ENCODE peak calls at places on chromosomes 5 and 9, in nine cellular contexts. D, M, L, K, P, X, E, Y and W are unnamed samples.

GRCh38 chr5:68007446-68007845 is 208.1 kb upstream of the PIK3R1 start:
- DNase-seq in D (peak), M (no peak), L (peak), K (no peak), P (peak), X (peak), E (peak), Y (peak), W (no peak)

GRCh38 chr5:168940712-168941111 is 360.2 kb downstream of the SLIT3 start:
- DNase-seq in D (no peak), M (no peak), L (no peak), K (no peak), P (no peak), X (no peak), E (no peak), Y (no peak), W (no peak)

GRCh38 chr5:179599973-179600372 is 23.5 kb downstream of the HNRNPH1 start:
- DNase-seq in D (no peak), M (no peak), L (no peak), K (peak), P (no peak), X (no peak), E (no peak), Y (no peak), W (no peak)

GRCh38 chr9:32378496-32378895 is 5.9 kb upstream of the ACO1 start:
- DNase-seq in D (peak), M (no peak), L (peak), K (no peak), P (no peak), X (peak), E (peak), Y (no peak), W (peak)

GRCh38 chr9:132873403-132873802 is 4.7 kb downstream of the AK8 start:
- DNase-seq in D (no peak), M (no peak), L (no peak), K (no peak), P (no peak), X (no peak), E (no peak), Y (no peak), W (no peak)

GRCh38 chr5:14977058-14977640 is 105.6 kb upstream of the ANKH start:
- DNase-seq in D (no peak), M (no peak), L (no peak), K (no peak), P (no peak), X (no peak), E (peak), Y (no peak), W (peak)

GRCh38 chr9:6969805-6970204 is 212.0 kb downstream of the KDM4C start:
- DNase-seq in D (no peak), M (no peak), L (no peak), K (no peak), P (no peak), X (no peak), E (no peak), Y (no peak), W (no peak)

GRCh38 chr5:32153723-32154122 is 20.4 kb downstream of the GOLPH3 start:
- DNase-seq in D (peak), M (no peak), L (peak), K (no peak), P (no peak), X (peak), E (no peak), Y (no peak), W (no peak)

GRCh38 chr9:82332018-82332773 is 343.6 kb downstream of the SPATA31D1 start:
- DNase-seq in D (peak), M (no peak), L (peak), K (no peak), P (peak), X (peak), E (no peak), Y (no peak), W (peak)

GRCh38 chr5:1752881-1753280 is 46.8 kb downstream of the MRPL36 start:
- DNase-seq in D (no peak), M (no peak), L (no peak), K (no peak), P (no peak), X (no peak), E (no peak), Y (no peak), W (no peak)

GRCh38 chr9:21970800-21971620 is 23.2 kb downstream of the CDKN2A start:
- DNase-seq in D (peak), M (no peak), L (no peak), K (peak), P (no peak), X (peak), E (no peak), Y (no peak), W (no peak)

GRCh38 chr5:146622391-146622790 is 106.4 kb upstream of the GPR151 start:
- DNase-seq in D (no peak), M (no peak), L (no peak), K (no peak), P (no peak), X (peak), E (no peak), Y (no peak), W (no peak)

GRCh38 chr5:20030125-20030524 is 42.1 kb upstream of the CDH18 start:
- DNase-seq in D (no peak), M (no peak), L (no peak), K (no peak), P (no peak), X (no peak), E (no peak), Y (no peak), W (no peak)

GRCh38 chr5:179432547-179432946 is 87.3 kb upstream of the ADAMTS2 start:
- DNase-seq in D (no peak), M (no peak), L (no peak), K (no peak), P (no peak), X (no peak), E (no peak), Y (no peak), W (no peak)

GRCh38 chr5:146560205-146560812 is 44.3 kb upstream of the GPR151 start:
- DNase-seq in D (no peak), M (no peak), L (peak), K (no peak), P (no peak), X (peak), E (no peak), Y (no peak), W (no peak)

GRCh38 chr9:123507992-123508391 is 152.0 kb downstream of the CRB2 start:
- DNase-seq in D (no peak), M (no peak), L (peak), K (no peak), P (no peak), X (peak), E (no peak), Y (no peak), W (no peak)

GRCh38 chr5:95631265-95631957 is 11.5 kb downstream of the GPR150 start:
- DNase-seq in D (peak), M (no peak), L (peak), K (no peak), P (peak), X (peak), E (no peak), Y (no peak), W (no peak)

GRCh38 chr9:127566351-127567001 is 45.6 kb upstream of the STXBP1 start:
- DNase-seq in D (no peak), M (no peak), L (no peak), K (no peak), P (no peak), X (peak), E (peak), Y (no peak), W (peak)

GRCh38 chr9:137774775-137775386 is 102.7 kb upstream of the CACNA1B start:
- DNase-seq in D (no peak), M (no peak), L (no peak), K (no peak), P (no peak), X (no peak), E (no peak), Y (no peak), W (no peak)

GRCh38 chr9:123686849-123687233 is 243.1 kb downstream of the DENND1A start:
- DNase-seq in D (no peak), M (no peak), L (no peak), K (no peak), P (no peak), X (no peak), E (no peak), Y (no peak), W (no peak)

GRCh38 chr9:129386812-129387177 is 208.7 kb upstream of the IER5L start:
- DNase-seq in D (no peak), M (no peak), L (no peak), K (peak), P (no peak), X (no peak), E (no peak), Y (no peak), W (no peak)

GRCh38 chr9:89597711-89598707 is 6.8 kb upstream of the GADD45G start:
- DNase-seq in D (peak), M (no peak), L (peak), K (no peak), P (no peak), X (peak), E (peak), Y (no peak), W (no peak)

DNA sequence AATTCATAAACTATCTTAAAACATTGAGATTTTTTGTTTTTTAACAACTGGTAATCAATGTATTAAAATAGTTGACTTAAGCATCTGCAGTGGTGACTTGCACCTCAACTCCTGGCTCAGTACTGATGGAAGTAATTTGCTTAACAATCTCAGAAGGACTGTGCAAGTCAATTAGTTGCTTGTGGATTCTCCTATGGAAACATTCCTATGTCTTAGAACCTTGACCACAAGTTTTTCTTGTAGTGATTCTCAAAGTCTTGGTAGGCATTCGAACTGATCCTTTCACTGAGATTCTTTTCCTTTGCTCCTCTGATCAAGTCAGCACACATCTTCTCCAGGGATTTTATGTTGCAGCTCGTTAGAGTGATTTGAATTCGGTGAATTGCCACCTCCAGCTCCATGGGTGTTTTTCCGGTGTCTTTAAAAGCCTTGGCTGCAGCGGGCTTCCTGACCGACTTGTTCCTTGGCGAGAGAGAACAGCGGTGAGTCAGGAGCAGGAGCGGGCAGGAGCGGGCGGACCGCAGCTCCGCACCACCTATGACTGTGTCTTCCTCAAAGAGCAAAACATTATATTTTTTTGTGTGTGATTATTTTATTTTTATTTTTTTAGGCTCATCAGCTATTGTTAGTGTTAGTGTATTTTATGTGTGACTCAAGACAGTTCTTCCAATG is 21.1 kb downstream of the HMGXB3 start:
- DNase-seq in D (peak), M (no peak), L (peak), K (no peak), P (no peak), X (peak), E (no peak), Y (peak), W (no peak)
- H3K4me3 ChIP-seq in D (no peak), M (no peak), L (no peak), K (no peak), P (no peak), X (no peak), E (no peak), Y (peak), W (no peak)

DNA sequence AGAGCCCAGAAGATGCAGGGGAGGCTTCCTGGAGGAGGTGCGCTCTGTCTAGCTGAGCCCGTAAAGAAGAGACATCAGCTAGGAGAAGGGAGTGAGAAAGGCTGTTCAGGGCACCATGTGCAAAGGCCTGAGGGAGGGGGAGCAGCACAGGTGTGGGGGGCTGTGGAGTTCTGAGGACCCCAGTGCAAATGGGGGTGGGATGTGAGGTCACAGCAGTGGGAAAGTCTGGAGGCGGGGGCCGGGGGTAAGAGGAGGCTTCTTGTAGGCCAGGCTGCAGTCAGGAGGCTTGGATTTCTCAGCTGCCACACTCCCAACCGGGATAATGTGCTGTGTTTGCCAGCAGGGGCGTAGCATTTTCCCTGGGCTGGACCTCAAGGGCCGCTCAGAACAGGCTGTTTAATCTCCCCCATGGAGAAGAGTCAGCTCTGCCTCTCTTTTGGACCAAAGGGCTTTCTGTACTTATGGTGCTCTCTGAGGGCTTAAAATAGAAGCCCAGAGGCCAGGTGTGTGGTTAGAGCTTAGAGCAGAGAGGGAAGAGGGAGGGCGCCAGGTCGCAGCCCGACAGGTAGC is 5.7 kb downstream of the NEURL1B start:
- DNase-seq in D (no peak), M (no peak), L (peak), K (no peak), P (no peak), X (peak), E (peak), Y (no peak), W (no peak)
- H3K4me3 ChIP-seq in D (no peak), M (no peak), L (no peak), K (no peak), P (no peak), X (no peak), E (peak), Y (peak), W (no peak)

GRCh38 chr9:840343-840742 is 1.2 kb upstream of the DMRT1 start:
- DNase-seq in D (no peak), M (no peak), L (no peak), K (no peak), P (no peak), X (no peak), E (no peak), Y (no peak), W (no peak)

GRCh38 chr9:846852-847251 is 5.4 kb downstream of the DMRT1 start:
- DNase-seq in D (no peak), M (no peak), L (no peak), K (no peak), P (no peak), X (no peak), E (no peak), Y (no peak), W (no peak)

GRCh38 chr9:841371-842209 is at the start of gene DMRT1:
- DNase-seq in D (no peak), M (no peak), L (no peak), K (no peak), P (no peak), X (no peak), E (no peak), Y (no peak), W (no peak)

GRCh38 chr9:847505-847904 is 6.0 kb downstream of the DMRT1 start:
- DNase-seq in D (no peak), M (no peak), L (no peak), K (no peak), P (no peak), X (no peak), E (no peak), Y (no peak), W (no peak)

DNA sequence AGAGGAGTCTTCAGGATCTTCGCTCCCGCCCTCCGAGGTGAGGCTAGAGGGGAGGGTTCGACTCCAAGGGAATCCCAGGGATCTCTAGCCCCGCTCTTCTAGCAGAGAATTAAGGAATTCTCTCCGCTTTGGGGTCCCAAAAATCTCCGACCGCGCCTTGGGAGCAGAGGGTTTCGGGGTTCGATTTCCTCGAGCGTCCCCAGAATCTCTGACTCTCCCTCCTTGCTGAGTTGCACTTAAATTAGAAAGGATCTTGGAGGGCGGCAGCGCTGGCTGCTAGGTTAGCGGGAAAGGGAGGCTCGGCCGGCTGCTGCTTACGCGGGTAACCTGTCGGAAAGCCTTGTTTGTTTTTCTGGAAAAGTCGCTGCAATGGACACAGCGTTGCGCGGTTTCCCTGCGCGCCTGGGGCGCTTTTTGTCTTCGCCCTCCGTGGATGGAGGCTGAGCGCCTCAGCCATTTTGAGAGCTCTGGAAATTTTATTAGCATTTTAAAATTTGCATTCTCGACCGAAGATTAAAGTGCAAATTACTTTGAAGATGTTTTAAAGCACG is 1.5 kb downstream of the DMRT1 start:
- DNase-seq in D (no peak), M (no peak), L (no peak), K (no peak), P (no peak), X (no peak), E (no peak), Y (no peak), W (no peak)
- H3K4me3 ChIP-seq in D (no peak), M (no peak), L (no peak), K (no peak), P (no peak), X (no peak), E (no peak), Y (no peak), W (no peak)

GRCh38 chr9:136658849-136659535 is 3.7 kb upstream of the EGFL7 start:
- DNase-seq in D (no peak), M (no peak), L (no peak), K (peak), P (no peak), X (no peak), E (no peak), Y (no peak), W (peak)
- H3K4me3 ChIP-seq in D (no peak), M (no peak), L (no peak), K (no peak), P (no peak), X (no peak), E (no peak), Y (peak), W (no peak)

GRCh38 chr5:78720234-78720985 is 71.8 kb upstream of the LHFPL2 start:
- DNase-seq in D (no peak), M (no peak), L (no peak), K (no peak), P (no peak), X (no peak), E (peak), Y (no peak), W (no peak)
- H3K4me3 ChIP-seq in D (no peak), M (no peak), L (no peak), K (no peak), P (no peak), X (no peak), E (peak), Y (no peak), W (no peak)